ENCODE peak calls at places on chromosomes 13 and 19, in ten cellular contexts. I is B cell, R is A549, A is AG04450, C is breast epithelium, V is retinal pigment epithelial cell, B is foreskin keratinocyte, N is epithelial cell of esophagus, P is ovary, J is Calu3. E is an unnamed sample.

GRCh38 chr13:45765464-45765863 is 63.3 kb downstream of the CBY2 start:
- DNase-seq in I (no peak), R (no peak), A (no peak), C (no peak), V (no peak), B (no peak), N (no peak), P (no peak), J (no peak), E (no peak)

GRCh38 chr13:54574791-54575190 is 1546.2 kb downstream of the OLFM4 start:
- DNase-seq in I (no peak), R (no peak), A (no peak), C (no peak), V (no peak), B (no peak), N (no peak), P (no peak), J (no peak), E (no peak)

GRCh38 chr19:18789883-18790565 is 1.1 kb downstream of the COMP start:
- DNase-seq in I (peak), R (no peak), A (no peak), C (no peak), V (no peak), B (no peak), N (no peak), P (no peak), J (no peak), E (peak)

GRCh38 chr19:39830406-39830805 is 3.6 kb downstream of the DYRK1B start:
- DNase-seq in I (no peak), R (no peak), A (no peak), C (no peak), V (no peak), B (no peak), N (no peak), P (no peak), J (no peak), E (no peak)

GRCh38 chr13:63700366-63700765 is 2284.7 kb upstream of the PCDH20 start:
- DNase-seq in I (no peak), R (no peak), A (no peak), C (no peak), V (no peak), B (no peak), N (no peak), P (no peak), J (no peak), E (no peak)

GRCh38 chr19:55047951-55048350 is 9.9 kb upstream of the GP6 start:
- DNase-seq in I (no peak), R (no peak), A (no peak), C (no peak), V (no peak), B (no peak), N (no peak), P (no peak), J (no peak), E (no peak)

GRCh38 chr19:46764817-46765291 is 18.6 kb upstream of the STRN4 start:
- DNase-seq in I (peak), R (no peak), A (no peak), C (no peak), V (no peak), B (no peak), N (no peak), P (no peak), J (peak), E (peak)

GRCh38 chr13:29310806-29311205 is 284.7 kb downstream of the SLC7A1 start:
- DNase-seq in I (no peak), R (no peak), A (no peak), C (no peak), V (no peak), B (no peak), N (no peak), P (no peak), J (no peak), E (no peak)

GRCh38 chr13:40069173-40070044 is 413.9 kb downstream of the COG6 start:
- DNase-seq in I (peak), R (peak), A (peak), C (peak), V (no peak), B (no peak), N (peak), P (peak), J (peak), E (peak)

GRCh38 chr19:10412257-10412977 is 7.9 kb upstream of the PDE4A start:
- DNase-seq in I (no peak), R (no peak), A (no peak), C (no peak), V (no peak), B (no peak), N (no peak), P (no peak), J (no peak), E (no peak)

GRCh38 chr13:98033277-98034247 is 80.1 kb downstream of the IPO5 start:
- DNase-seq in I (no peak), R (peak), A (no peak), C (no peak), V (no peak), B (no peak), N (peak), P (no peak), J (peak), E (no peak)

GRCh38 chr19:11949201-11949600 is 15.6 kb upstream of the ZNF763 start:
- DNase-seq in I (no peak), R (no peak), A (no peak), C (no peak), V (no peak), B (no peak), N (no peak), P (no peak), J (no peak), E (no peak)

DNA sequence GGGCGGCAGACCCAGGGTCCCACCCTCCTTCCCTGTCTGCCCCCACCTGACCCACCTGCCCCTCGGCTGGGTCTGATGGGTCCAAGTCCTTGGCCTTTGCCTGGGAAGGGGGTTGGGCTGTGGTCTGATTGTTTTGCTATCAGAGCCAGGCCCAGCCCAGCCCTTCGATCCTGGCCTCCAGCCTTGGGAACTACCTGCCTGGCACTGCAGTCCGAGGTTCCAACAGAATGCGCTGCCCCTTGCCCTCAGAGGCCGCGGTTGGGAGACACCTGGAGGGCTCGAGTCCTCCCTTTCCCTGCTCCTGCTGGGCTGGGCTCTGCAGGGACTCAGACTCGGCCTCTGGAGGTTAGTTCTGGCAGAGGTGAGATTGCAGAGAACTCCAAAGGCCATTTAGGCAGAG is 1.6 kb downstream of the CCL25 start:
- DNase-seq in I (peak), R (no peak), A (no peak), C (no peak), V (no peak), B (no peak), N (no peak), P (no peak), J (no peak), E (peak)
- TF ChIP-seq CTCF in I (no peak), R (no peak), A (no peak), C (no peak), V (no peak), B (no peak), N (no peak), P (no peak), J (no peak), E (no peak)

GRCh38 chr13:51873837-51874236 is 12.1 kb downstream of the CCDC70 start:
- DNase-seq in I (no peak), R (no peak), A (no peak), C (no peak), V (no peak), B (no peak), N (no peak), P (no peak), J (no peak), E (no peak)
- TF ChIP-seq CTCF in I (no peak), R (no peak), A (no peak), C (no peak), V (no peak), B (no peak), N (no peak), P (no peak), J (no peak), E (no peak)

GRCh38 chr13:41384749-41385503 is 72.4 kb upstream of the RGCC start:
- DNase-seq in I (no peak), R (no peak), A (no peak), C (no peak), V (no peak), B (no peak), N (no peak), P (no peak), J (no peak), E (no peak)
- TF ChIP-seq CTCF in I (no peak), R (peak), A (peak), C (no peak), V (peak), B (peak), N (peak), P (no peak), J (peak), E (no peak)

GRCh38 chr13:22569830-22570229 is 610.9 kb upstream of the SGCG start:
- DNase-seq in I (no peak), R (no peak), A (no peak), C (no peak), V (no peak), B (no peak), N (no peak), P (no peak), J (no peak), E (no peak)
- TF ChIP-seq CTCF in I (no peak), R (no peak), A (no peak), C (no peak), V (peak), B (no peak), N (no peak), P (no peak), J (no peak), E (no peak)

GRCh38 chr13:26112843-26113242 is 61.0 kb upstream of the SHISA2 start:
- DNase-seq in I (no peak), R (no peak), A (no peak), C (no peak), V (no peak), B (no peak), N (peak), P (no peak), J (no peak), E (no peak)
- TF ChIP-seq CTCF in I (no peak), R (no peak), A (peak), C (no peak), V (peak), B (peak), N (no peak), P (no peak), J (peak), E (no peak)

GRCh38 chr13:23380534-23380933 is 53.0 kb downstream of the SACS start:
- DNase-seq in I (no peak), R (no peak), A (no peak), C (no peak), V (no peak), B (no peak), N (no peak), P (no peak), J (no peak), E (no peak)

GRCh38 chr13:23377603-23378002 is 55.9 kb downstream of the SACS start:
- DNase-seq in I (no peak), R (no peak), A (no peak), C (no peak), V (no peak), B (no peak), N (no peak), P (no peak), J (no peak), E (no peak)

GRCh38 chr13:23372264-23372905 is 61.1 kb downstream of the SACS start:
- DNase-seq in I (no peak), R (no peak), A (no peak), C (no peak), V (no peak), B (no peak), N (no peak), P (no peak), J (no peak), E (no peak)

GRCh38 chr13:23378009-23378632 is 55.4 kb downstream of the SACS start:
- DNase-seq in I (peak), R (peak), A (peak), C (no peak), V (peak), B (peak), N (peak), P (no peak), J (no peak), E (peak)

DNA sequence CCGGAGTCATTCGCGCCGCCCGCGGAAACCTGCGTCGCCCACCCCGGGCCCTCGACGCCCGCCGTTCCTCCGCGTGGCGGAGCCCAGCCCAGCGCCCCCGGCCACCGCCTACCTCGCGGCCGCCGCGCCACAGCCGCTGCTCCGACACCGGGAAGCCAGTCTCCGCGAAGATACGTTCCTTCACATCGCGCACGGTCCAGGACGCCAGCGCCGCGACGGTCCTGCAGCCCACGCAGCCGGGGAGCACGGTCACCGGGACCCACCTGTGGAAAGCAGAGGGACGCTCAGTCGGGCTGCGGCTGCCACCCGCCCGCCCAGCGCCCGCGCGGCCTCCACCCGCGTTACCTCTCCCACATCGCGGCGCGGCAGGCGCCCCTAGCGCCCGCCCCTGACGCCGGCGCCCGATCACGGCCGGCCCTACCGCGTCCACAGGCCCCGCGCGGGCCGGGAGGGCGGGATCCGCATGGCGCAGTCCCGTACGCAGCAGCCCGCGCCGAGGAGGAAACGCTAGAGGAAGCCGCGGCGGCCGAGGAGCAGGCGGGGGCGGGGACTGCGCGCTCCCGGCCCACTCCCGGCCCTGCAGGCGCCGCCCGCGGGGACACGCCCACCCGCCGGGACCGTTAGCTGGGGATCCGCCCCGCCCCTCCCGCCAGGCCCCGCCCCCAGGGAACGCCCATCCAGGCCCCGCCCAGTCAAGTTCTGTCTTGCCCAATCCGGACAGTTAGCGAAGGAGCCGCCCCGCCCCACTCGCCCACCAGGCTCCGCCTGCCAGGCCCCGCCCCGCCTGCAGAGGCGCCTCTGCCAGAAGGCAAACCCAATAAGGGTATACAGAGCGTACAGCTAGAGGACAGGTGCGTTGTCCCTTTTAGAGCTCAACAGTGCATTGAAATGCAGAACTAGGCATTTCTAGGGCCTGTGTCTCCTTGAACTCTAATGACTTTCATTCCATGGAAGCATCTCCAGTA is 58.2 kb downstream of the SACS start:
- DNase-seq in I (peak), R (peak), A (peak), C (peak), V (peak), B (peak), N (peak), P (peak), J (peak), E (peak)
- TF ChIP-seq CTCF in I (peak), R (no peak), A (no peak), C (no peak), V (no peak), B (peak), N (no peak), P (no peak), J (no peak), E (peak)

GRCh38 chr13:80744147-80744914 is 403.4 kb upstream of the SPRY2 start:
- DNase-seq in I (no peak), R (no peak), A (no peak), C (no peak), V (no peak), B (no peak), N (no peak), P (no peak), J (no peak), E (no peak)
- TF ChIP-seq CTCF in I (no peak), R (no peak), A (no peak), C (no peak), V (no peak), B (no peak), N (no peak), P (no peak), J (no peak), E (no peak)

GRCh38 chr13:34747507-34747906 is 194.6 kb upstream of the NBEA start:
- DNase-seq in I (no peak), R (no peak), A (no peak), C (no peak), V (no peak), B (no peak), N (no peak), P (peak), J (no peak), E (no peak)

GRCh38 chr13:34750078-34750703 is 191.9 kb upstream of the NBEA start:
- DNase-seq in I (no peak), R (no peak), A (no peak), C (no peak), V (no peak), B (no peak), N (no peak), P (peak), J (no peak), E (no peak)

GRCh38 chr13:34748561-34748960 is 193.5 kb upstream of the NBEA start:
- DNase-seq in I (no peak), R (no peak), A (no peak), C (no peak), V (peak), B (no peak), N (peak), P (no peak), J (peak), E (no peak)

GRCh38 chr13:34749046-34749445 is 193.0 kb upstream of the NBEA start:
- DNase-seq in I (no peak), R (no peak), A (no peak), C (no peak), V (no peak), B (no peak), N (peak), P (no peak), J (no peak), E (no peak)

DNA sequence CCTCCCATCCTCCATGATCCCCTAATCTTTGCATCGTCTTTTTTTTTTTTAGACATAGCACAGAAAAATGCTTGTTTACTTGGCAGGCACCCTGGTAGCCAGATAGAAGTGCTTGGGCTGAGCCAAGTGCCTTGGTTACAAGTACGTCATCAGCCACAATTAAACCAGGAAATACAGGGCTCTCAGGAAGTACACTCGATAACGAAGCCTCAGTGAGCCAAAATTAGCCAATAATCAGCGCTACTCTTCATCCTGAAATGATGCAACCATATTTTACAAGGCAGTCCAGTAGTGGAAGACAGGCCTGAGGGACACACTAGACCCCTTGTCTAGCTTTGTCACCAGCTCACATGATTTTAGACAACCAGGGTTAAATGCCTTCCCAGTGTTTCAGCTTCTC is 194.0 kb upstream of the NBEA start:
- DNase-seq in I (no peak), R (no peak), A (no peak), C (no peak), V (peak), B (no peak), N (peak), P (peak), J (peak), E (no peak)
- TF ChIP-seq CTCF in I (no peak), R (no peak), A (no peak), C (no peak), V (no peak), B (no peak), N (no peak), P (no peak), J (no peak), E (no peak)

DNA sequence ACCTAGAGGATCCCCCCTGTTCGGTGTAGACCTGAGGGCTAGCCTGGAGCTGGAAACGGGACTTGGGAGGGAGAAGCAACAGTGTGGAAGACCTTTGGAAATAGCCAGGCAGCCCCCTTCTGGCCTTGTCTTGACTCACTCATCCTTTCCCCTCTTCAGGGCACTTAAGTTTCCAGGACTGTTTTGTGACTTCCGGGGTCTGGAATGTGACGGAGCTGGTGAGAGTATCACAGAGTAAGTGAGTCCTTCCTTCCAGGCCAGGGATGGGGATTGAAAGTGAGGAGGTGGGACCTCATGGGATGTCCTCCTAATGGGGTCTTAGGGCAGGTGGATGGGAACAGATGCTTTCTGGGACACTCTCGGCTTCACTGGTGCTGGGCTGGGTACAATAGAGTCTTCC is 29.4 kb downstream of the LYL1 start:
- DNase-seq in I (no peak), R (no peak), A (no peak), C (no peak), V (no peak), B (no peak), N (no peak), P (no peak), J (no peak), E (no peak)
- TF ChIP-seq CTCF in I (no peak), R (no peak), A (no peak), C (no peak), V (no peak), B (no peak), N (no peak), P (no peak), J (no peak), E (no peak)

DNA sequence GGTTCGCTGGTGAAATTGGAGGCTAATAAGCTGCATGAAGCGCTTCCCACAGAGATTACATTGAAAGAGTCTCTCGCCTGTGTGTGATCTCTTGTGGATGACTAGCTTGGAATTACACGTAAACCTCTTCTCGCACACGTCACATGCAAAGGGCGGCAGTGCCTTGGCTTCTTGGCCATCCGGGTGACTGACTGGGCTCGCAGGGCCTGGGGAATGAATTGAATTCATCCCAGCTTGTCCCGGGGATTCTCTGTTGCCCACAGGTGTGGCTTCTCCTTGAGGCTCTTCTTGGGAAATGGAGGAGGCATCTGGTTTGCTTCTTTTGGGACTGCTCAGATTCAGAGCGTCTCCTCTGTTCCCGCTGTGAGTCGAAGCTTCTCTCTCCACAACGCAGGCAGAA is 19.8 kb downstream of the ZSCAN5C start:
- DNase-seq in I (no peak), R (no peak), A (no peak), C (no peak), V (no peak), B (no peak), N (no peak), P (no peak), J (no peak), E (no peak)
- TF ChIP-seq CTCF in I (no peak), R (no peak), A (no peak), C (no peak), V (no peak), B (no peak), N (no peak), P (no peak), J (no peak), E (no peak)